ENCODE peak calls at places on chromosome 17, in nine cellular contexts. Z is right atrium auricular region; G is GM12878; B is prostate gland; W is keratinocyte; D is CD8-positive, alpha-beta T cell; L is ascending aorta; P is heart right ventricle; M is PC-3. S is an unnamed sample. For H3K4me1, the result is how much of the 10 kb centered on the place peaks cover.

GRCh38 chr17:81218459-81218858 is 4.3 kb downstream of the CEP131 start:
- DNase-seq in Z (no peak), G (no peak), B (no peak), W (no peak), D (no peak), L (no peak), P (no peak), M (no peak), S (no peak)

GRCh38 chr17:42653179-42654124 is 5.6 kb upstream of the TUBG2 start:
- DNase-seq in Z (peak), G (no peak), B (peak), W (no peak), D (no peak), L (no peak), P (peak), M (peak), S (peak)

GRCh38 chr17:68355093-68355492 is 63.8 kb downstream of the ARSG start:
- DNase-seq in Z (no peak), G (no peak), B (no peak), W (no peak), D (no peak), L (no peak), P (no peak), M (peak), S (no peak)

GRCh38 chr17:59365383-59365981 is 34.0 kb downstream of the YPEL2 start:
- DNase-seq in Z (no peak), G (no peak), B (no peak), W (no peak), D (no peak), L (no peak), P (no peak), M (no peak), S (no peak)

GRCh38 chr17:64084086-64084939 is 45.6 kb downstream of the ERN1 start:
- DNase-seq in Z (no peak), G (no peak), B (no peak), W (no peak), D (no peak), L (no peak), P (no peak), M (peak), S (no peak)

GRCh38 chr17:49106366-49107210 is 26.0 kb upstream of the B4GALNT2 start:
- DNase-seq in Z (no peak), G (no peak), B (no peak), W (no peak), D (no peak), L (no peak), P (no peak), M (peak), S (no peak)

GRCh38 chr17:69575346-69575761 is 160.9 kb downstream of the MAP2K6 start:
- DNase-seq in Z (no peak), G (no peak), B (no peak), W (no peak), D (no peak), L (no peak), P (peak), M (peak), S (no peak)

GRCh38 chr17:8175795-8176196 is 384 bp downstream of the TMEM107 start:
- DNase-seq in Z (no peak), G (no peak), B (no peak), W (no peak), D (no peak), L (no peak), P (no peak), M (no peak), S (no peak)

GRCh38 chr17:70047619-70048018 is 27.4 kb upstream of the KCNJ16 start:
- DNase-seq in Z (no peak), G (no peak), B (no peak), W (no peak), D (no peak), L (no peak), P (no peak), M (peak), S (peak)

GRCh38 chr17:51050291-51051033 is 70.2 kb downstream of the SPAG9 start:
- DNase-seq in Z (no peak), G (peak), B (no peak), W (peak), D (no peak), L (no peak), P (no peak), M (peak), S (no peak)

GRCh38 chr17:5899496-5900195 is 170.5 kb upstream of the WSCD1 start:
- DNase-seq in Z (no peak), G (no peak), B (no peak), W (no peak), D (no peak), L (no peak), P (no peak), M (no peak), S (no peak)

GRCh38 chr17:5892897-5893656 is 177.1 kb upstream of the WSCD1 start:
- DNase-seq in Z (no peak), G (no peak), B (no peak), W (no peak), D (no peak), L (no peak), P (no peak), M (no peak), S (no peak)

GRCh38 chr17:5683241-5683640 is 98.9 kb upstream of the NLRP1 start:
- DNase-seq in Z (no peak), G (no peak), B (no peak), W (no peak), D (no peak), L (no peak), P (no peak), M (no peak), S (no peak)

GRCh38 chr17:65914784-65915342 is 277.1 kb downstream of the CEP112 start:
- DNase-seq in Z (no peak), G (peak), B (no peak), W (no peak), D (no peak), L (no peak), P (no peak), M (peak), S (no peak)

GRCh38 chr17:27078296-27078695 is 215.6 kb upstream of the WSB1 start:
- DNase-seq in Z (no peak), G (no peak), B (no peak), W (no peak), D (no peak), L (no peak), P (no peak), M (no peak), S (no peak)

GRCh38 chr17:69448431-69449102 is 34.1 kb downstream of the MAP2K6 start:
- DNase-seq in Z (no peak), G (no peak), B (no peak), W (no peak), D (no peak), L (no peak), P (no peak), M (no peak), S (peak)

GRCh38 chr17:1487939-1488825 is 4.3 kb downstream of the MYO1C start:
- DNase-seq in Z (peak), G (no peak), B (peak), W (no peak), D (peak), L (peak), P (peak), M (peak), S (peak)

GRCh38 chr17:76272541-76273434 is 7.6 kb downstream of the UBALD2 start:
- DNase-seq in Z (no peak), G (no peak), B (no peak), W (no peak), D (no peak), L (no peak), P (no peak), M (no peak), S (no peak)
- H3K4me3 ChIP-seq in Z (no peak), G (peak), B (peak), W (no peak), D (peak), L (peak), P (peak), M (no peak), S (peak)

DNA sequence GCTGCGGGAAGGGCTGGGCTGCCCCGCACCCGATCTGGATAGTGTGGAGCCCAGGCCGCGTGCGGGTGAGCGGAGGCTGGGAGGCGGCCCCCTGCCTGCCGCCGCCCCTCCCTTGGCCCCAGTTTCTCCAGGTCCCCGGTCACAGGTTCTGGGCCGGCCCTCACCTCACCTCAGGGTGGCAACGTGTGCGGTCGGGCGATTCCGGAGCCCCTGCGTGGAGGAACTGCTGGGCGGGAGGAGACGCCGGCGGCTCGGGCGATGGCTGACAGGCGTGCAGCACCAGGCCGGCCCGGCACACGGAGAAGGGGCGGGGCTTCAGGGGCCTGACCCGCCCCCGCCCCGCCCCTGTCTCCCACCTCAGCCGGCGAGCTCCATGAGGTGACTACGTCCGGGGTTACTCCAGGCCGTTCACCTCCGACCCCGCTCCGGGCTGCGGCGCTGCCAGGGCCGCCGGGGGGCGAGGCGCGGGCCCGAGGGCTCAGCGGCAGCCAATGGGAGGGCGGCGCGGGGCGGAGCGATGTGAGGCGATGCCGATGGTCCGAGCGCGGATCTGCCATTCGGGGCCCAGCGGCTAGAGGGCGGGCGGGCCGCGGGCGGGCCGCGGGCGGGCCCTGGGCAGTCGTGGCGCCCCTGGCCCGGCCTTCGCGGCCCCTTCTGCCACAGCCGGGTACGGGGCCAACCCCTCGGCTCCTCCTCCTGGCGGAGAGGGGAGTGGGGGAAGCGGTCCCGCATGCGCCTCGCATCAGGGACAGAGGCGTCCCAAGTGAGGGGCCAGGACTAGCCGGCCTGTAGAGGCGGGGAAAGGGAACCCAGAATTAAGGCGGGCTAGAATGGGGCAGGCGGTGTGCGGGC is 16.7 kb upstream of the C17orf78 start:
- DNase-seq in Z (peak), G (peak), B (peak), W (peak), D (peak), L (peak), P (peak), M (peak), S (peak)
- TF ChIP-seq CTCF in Z (peak), G (peak), B (peak), W (no peak), D (no peak), L (peak), P (peak), M (no peak), S (peak)

GRCh38 chr17:57106836-57107497 is 21.9 kb downstream of the AKAP1 start:
- DNase-seq in Z (no peak), G (no peak), B (no peak), W (no peak), D (no peak), L (no peak), P (no peak), M (no peak), S (no peak)

GRCh38 chr17:57107498-57108101 is 22.6 kb downstream of the AKAP1 start:
- DNase-seq in Z (no peak), G (no peak), B (peak), W (peak), D (no peak), L (no peak), P (no peak), M (peak), S (no peak)

GRCh38 chr17:57109393-57110151 is 24.5 kb downstream of the AKAP1 start:
- DNase-seq in Z (no peak), G (no peak), B (no peak), W (peak), D (no peak), L (no peak), P (peak), M (no peak), S (no peak)

GRCh38 chr17:57110152-57110542 is 25.1 kb downstream of the AKAP1 start:
- DNase-seq in Z (no peak), G (no peak), B (no peak), W (no peak), D (no peak), L (no peak), P (peak), M (no peak), S (no peak)

GRCh38 chr17:57108656-57109392 is 23.8 kb downstream of the AKAP1 start:
- DNase-seq in Z (no peak), G (no peak), B (no peak), W (no peak), D (no peak), L (peak), P (peak), M (no peak), S (no peak)
- H3K4me1 ChIP-seq in Z (under half), G (under half), B (under half), W (under half), D (under half), L (under half), P (half or more), M (under half), S (under half)

GRCh38 chr17:74192950-74193781 is 10.3 kb upstream of the RPL38 start:
- DNase-seq in Z (no peak), G (no peak), B (peak), W (no peak), D (no peak), L (peak), P (no peak), M (peak), S (peak)

GRCh38 chr17:74185786-74186185 is 17.7 kb upstream of the RPL38 start:
- DNase-seq in Z (no peak), G (no peak), B (no peak), W (no peak), D (no peak), L (no peak), P (no peak), M (no peak), S (no peak)

GRCh38 chr17:74186498-74186897 is 17.0 kb upstream of the RPL38 start:
- DNase-seq in Z (no peak), G (no peak), B (no peak), W (no peak), D (no peak), L (no peak), P (no peak), M (no peak), S (no peak)

GRCh38 chr17:74190807-74191206 is 12.7 kb upstream of the RPL38 start:
- DNase-seq in Z (no peak), G (no peak), B (no peak), W (no peak), D (no peak), L (no peak), P (no peak), M (peak), S (no peak)

GRCh38 chr17:74190154-74190553 is 13.3 kb upstream of the RPL38 start:
- DNase-seq in Z (no peak), G (no peak), B (no peak), W (no peak), D (no peak), L (no peak), P (no peak), M (peak), S (no peak)
- H3K4me3 ChIP-seq in Z (no peak), G (no peak), B (no peak), W (no peak), D (no peak), L (no peak), P (no peak), M (no peak), S (no peak)

GRCh38 chr17:46193246-46193625 is at the start of gene KANSL1:
- DNase-seq in Z (peak), G (no peak), B (peak), W (no peak), D (peak), L (no peak), P (peak), M (peak), S (peak)

GRCh38 chr17:46195939-46196338 is 2.7 kb upstream of the KANSL1 start:
- DNase-seq in Z (no peak), G (no peak), B (no peak), W (no peak), D (no peak), L (no peak), P (no peak), M (no peak), S (no peak)

GRCh38 chr17:46194393-46195216 is 1.4 kb upstream of the KANSL1 start:
- DNase-seq in Z (no peak), G (peak), B (no peak), W (no peak), D (peak), L (no peak), P (no peak), M (peak), S (peak)

GRCh38 chr17:46193626-46194392 is 580 bp upstream of the KANSL1 start:
- DNase-seq in Z (peak), G (peak), B (peak), W (peak), D (peak), L (peak), P (peak), M (peak), S (peak)

DNA sequence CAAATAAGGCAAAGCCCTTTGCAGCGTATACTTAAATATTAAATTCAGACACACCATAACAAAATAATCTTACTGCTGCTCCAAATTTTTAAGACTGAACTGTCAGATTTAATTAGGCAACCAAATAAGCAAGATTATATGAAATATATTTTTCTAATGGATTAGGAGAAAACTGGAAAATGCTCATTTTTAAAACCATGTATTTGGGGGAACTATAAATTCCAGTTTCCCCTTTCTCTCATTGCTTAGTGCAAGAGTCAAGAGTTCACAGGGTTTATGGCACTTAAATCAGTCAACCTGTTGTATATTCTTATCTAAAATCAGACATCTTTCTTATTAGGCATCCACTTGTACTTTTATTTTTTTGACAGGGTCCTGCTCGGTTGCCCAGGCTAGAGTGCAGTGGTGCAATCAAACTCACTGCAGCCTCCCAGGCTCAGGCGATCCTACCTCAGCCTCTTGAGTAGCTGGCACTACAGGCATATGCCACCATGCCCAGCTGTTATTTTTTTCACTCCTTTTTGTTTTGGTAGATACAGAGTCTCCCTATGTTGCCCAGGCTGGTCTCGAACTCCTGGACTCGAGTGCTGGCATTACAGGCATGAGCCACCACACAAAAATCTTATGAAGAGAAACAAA is 2.1 kb upstream of the KANSL1 start:
- DNase-seq in Z (no peak), G (no peak), B (no peak), W (no peak), D (no peak), L (no peak), P (no peak), M (no peak), S (no peak)
- TF ChIP-seq CTCF in Z (no peak), G (no peak), B (no peak), W (no peak), D (no peak), L (no peak), P (no peak), M (no peak), S (no peak)

DNA sequence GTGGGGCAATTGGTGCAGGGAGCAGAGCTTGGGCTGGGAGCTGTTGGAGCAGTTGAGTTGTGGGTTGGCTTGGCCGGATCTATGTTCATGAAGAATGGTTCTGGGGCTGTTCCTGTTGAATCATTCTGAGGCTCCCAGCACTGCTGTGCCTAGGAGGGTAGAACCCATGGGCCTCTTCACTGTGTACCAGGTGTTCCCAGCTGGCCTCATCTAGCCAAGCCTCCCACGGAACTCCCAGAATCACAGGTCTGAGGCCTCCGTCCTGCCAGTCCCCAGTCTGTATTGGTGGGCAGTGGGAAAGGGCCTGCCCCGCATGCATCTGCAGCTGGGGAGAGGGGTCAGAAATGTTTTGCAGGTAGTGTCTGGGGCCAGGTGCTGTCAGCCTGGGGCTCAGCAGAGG is 74.1 kb downstream of the MPRIP start:
- DNase-seq in Z (no peak), G (no peak), B (no peak), W (no peak), D (no peak), L (no peak), P (no peak), M (no peak), S (no peak)
- H3K4me1 ChIP-seq in Z (under half), G (under half), B (under half), W (under half), D (half or more), L (under half), P (half or more), M (under half), S (half or more)

GRCh38 chr17:31823014-31823413 is 36.0 kb downstream of the COPRS start:
- DNase-seq in Z (no peak), G (no peak), B (no peak), W (no peak), D (no peak), L (no peak), P (no peak), M (no peak), S (no peak)
- H3K4me3 ChIP-seq in Z (no peak), G (no peak), B (no peak), W (no peak), D (no peak), L (no peak), P (no peak), M (no peak), S (no peak)

GRCh38 chr17:45149037-45149668 is 878 bp downstream of the HEXIM1 start:
- DNase-seq in Z (peak), G (no peak), B (peak), W (no peak), D (peak), L (no peak), P (peak), M (peak), S (peak)
- TF ChIP-seq CTCF in Z (peak), G (peak), B (peak), W (peak), D (peak), L (peak), P (peak), M (peak), S (peak)

DNA sequence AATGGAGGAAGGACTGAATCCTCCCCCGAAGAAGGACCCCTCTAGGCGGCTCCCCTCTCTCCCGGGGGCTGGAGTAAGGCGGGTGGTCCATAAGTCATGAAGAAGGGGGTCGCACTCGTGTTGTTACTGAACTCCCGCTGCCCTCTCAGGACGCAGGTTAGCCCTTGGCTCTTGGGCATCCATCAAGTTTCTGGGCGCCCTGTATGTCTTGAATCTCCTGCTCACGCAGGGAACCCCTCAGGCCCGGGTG is 916 bp downstream of the TRAF4 start:
- DNase-seq in Z (no peak), G (no peak), B (no peak), W (no peak), D (no peak), L (no peak), P (no peak), M (no peak), S (no peak)
- H3K4me1 ChIP-seq in Z (under half), G (half or more), B (under half), W (under half), D (under half), L (under half), P (half or more), M (under half), S (under half)